ENCODE peak calls at places on chromosomes 12 and 14, in six cellular contexts. A, N, Y, R, U and V are unnamed samples.

GRCh38 chr12:10968765-10969456 is 17.8 kb downstream of the TAS2R50 start:
- DNase-seq in A (peak), N (peak), Y (no peak), R (no peak), U (no peak), V (no peak)

GRCh38 chr12:110717037-110717436 is 25.7 kb downstream of the PPP1CC start:
- DNase-seq in A (no peak), N (no peak), Y (no peak), R (no peak), U (no peak), V (no peak)

GRCh38 chr12:84922721-84923120 is 10.1 kb upstream of the SLC6A15 start:
- DNase-seq in A (no peak), N (no peak), Y (no peak), R (no peak), U (no peak), V (no peak)

GRCh38 chr14:100607611-100607956 is 20.4 kb upstream of the BEGAIN start:
- DNase-seq in A (no peak), N (no peak), Y (no peak), R (no peak), U (no peak), V (no peak)

GRCh38 chr14:102630405-102630804 is 38.0 kb downstream of the RCOR1 start:
- DNase-seq in A (no peak), N (no peak), Y (no peak), R (no peak), U (no peak), V (no peak)

GRCh38 chr12:56205445-56205844 is 16.2 kb upstream of the SMARCC2 start:
- DNase-seq in A (no peak), N (no peak), Y (no peak), R (no peak), U (no peak), V (no peak)

GRCh38 chr14:82724296-82724695 is 1190.6 kb upstream of the SEL1L start:
- DNase-seq in A (no peak), N (no peak), Y (no peak), R (no peak), U (no peak), V (no peak)

GRCh38 chr12:129552996-129553750 is 350.7 kb downstream of the TMEM132D start:
- DNase-seq in A (no peak), N (peak), Y (no peak), R (no peak), U (no peak), V (no peak)

GRCh38 chr12:128180166-128180565 is 86.8 kb upstream of the TMEM132C start:
- DNase-seq in A (no peak), N (no peak), Y (no peak), R (no peak), U (no peak), V (no peak)

GRCh38 chr14:100676089-100676685 is 50.5 kb upstream of the DLK1 start:
- DNase-seq in A (no peak), N (no peak), Y (no peak), R (no peak), U (peak), V (no peak)

GRCh38 chr12:53292441-53292840 is 2.9 kb upstream of the PFDN5 start:
- DNase-seq in A (no peak), N (no peak), Y (no peak), R (no peak), U (no peak), V (no peak)

GRCh38 chr14:99604766-99605298 is 825 bp upstream of the CCDC85C start:
- DNase-seq in A (no peak), N (no peak), Y (no peak), R (peak), U (no peak), V (no peak)

GRCh38 chr12:104680506-104680905 is 223.8 kb downstream of the CHST11 start:
- DNase-seq in A (no peak), N (no peak), Y (no peak), R (no peak), U (no peak), V (no peak)

GRCh38 chr14:40417777-40418401 is 985.7 kb upstream of the FBXO33 start:
- DNase-seq in A (no peak), N (no peak), Y (no peak), R (peak), U (no peak), V (no peak)

GRCh38 chr12:44837114-44837800 is 38.9 kb downstream of the NELL2 start:
- DNase-seq in A (no peak), N (no peak), Y (no peak), R (no peak), U (no peak), V (no peak)

GRCh38 chr14:71754422-71755095 is 177.7 kb upstream of the RGS6 start:
- DNase-seq in A (no peak), N (no peak), Y (no peak), R (no peak), U (no peak), V (no peak)

GRCh38 chr12:96056646-96057455 is 21.5 kb upstream of the LTA4H start:
- DNase-seq in A (no peak), N (no peak), Y (no peak), R (no peak), U (no peak), V (no peak)

GRCh38 chr12:90023207-90023870 is 314.7 kb upstream of the ATP2B1 start:
- DNase-seq in A (no peak), N (no peak), Y (no peak), R (no peak), U (no peak), V (no peak)

GRCh38 chr14:31205681-31206535 is 1.7 kb downstream of the HECTD1 start:
- DNase-seq in A (no peak), N (peak), Y (no peak), R (no peak), U (no peak), V (no peak)

GRCh38 chr14:58299665-58300202 is 1.4 kb downstream of the ARID4A start:
- DNase-seq in A (no peak), N (no peak), Y (no peak), R (peak), U (peak), V (no peak)

GRCh38 chr12:57216931-57217871 is 607 bp downstream of the NXPH4 start:
- DNase-seq in A (no peak), N (no peak), Y (no peak), R (peak), U (no peak), V (no peak)

GRCh38 chr14:103628684-103629502 is at the start of gene KLC1:
- DNase-seq in A (peak), N (no peak), Y (no peak), R (peak), U (peak), V (no peak)

GRCh38 chr14:89503458-89503996 is 86.5 kb upstream of the FOXN3 start:
- DNase-seq in A (no peak), N (no peak), Y (no peak), R (no peak), U (no peak), V (no peak)

GRCh38 chr14:103879570-103880333 is 32.4 kb upstream of the PPP1R13B start:
- DNase-seq in A (peak), N (no peak), Y (no peak), R (no peak), U (peak), V (no peak)

GRCh38 chr14:94770251-94770749 is 387 bp upstream of the GSC start:
- DNase-seq in A (no peak), N (no peak), Y (no peak), R (no peak), U (no peak), V (no peak)

GRCh38 chr14:95918466-95918865 is 41.8 kb downstream of the TUNAR start:
- DNase-seq in A (no peak), N (no peak), Y (no peak), R (no peak), U (no peak), V (no peak)

GRCh38 chr12:79547735-79548347 is 142.9 kb downstream of the PAWR start:
- DNase-seq in A (peak), N (peak), Y (peak), R (no peak), U (peak), V (no peak)

GRCh38 chr14:56708704-56709103 is 101.6 kb downstream of the OTX2 start:
- DNase-seq in A (no peak), N (no peak), Y (no peak), R (no peak), U (no peak), V (no peak)

GRCh38 chr14:28461379-28461778 is 305.2 kb upstream of the FOXG1 start:
- DNase-seq in A (no peak), N (no peak), Y (no peak), R (no peak), U (no peak), V (no peak)

GRCh38 chr14:94685681-94686485 is 73.7 kb downstream of the SERPINA3 start:
- DNase-seq in A (no peak), N (no peak), Y (no peak), R (no peak), U (no peak), V (no peak)

GRCh38 chr12:117967043-117967442 is 1.7 kb downstream of the KSR2 start:
- DNase-seq in A (no peak), N (no peak), Y (no peak), R (no peak), U (no peak), V (no peak)

GRCh38 chr12:93760275-93760875 is 83.2 kb downstream of the CRADD start:
- DNase-seq in A (no peak), N (no peak), Y (no peak), R (no peak), U (no peak), V (no peak)
- TF ChIP-seq CTCF in A (no peak), N (no peak), Y (no peak), R (no peak), U (no peak), V (no peak)

GRCh38 chr14:35807131-35807961 is 1.7 kb downstream of the RALGAPA1 start:
- DNase-seq in A (no peak), N (no peak), Y (no peak), R (no peak), U (no peak), V (no peak)

GRCh38 chr14:35806006-35806907 is 2.8 kb downstream of the RALGAPA1 start:
- DNase-seq in A (no peak), N (no peak), Y (no peak), R (no peak), U (no peak), V (no peak)

GRCh38 chr14:35810963-35811362 is 1.9 kb upstream of the RALGAPA1 start:
- DNase-seq in A (no peak), N (no peak), Y (no peak), R (no peak), U (no peak), V (no peak)

GRCh38 chr14:35808076-35808657 is 928 bp downstream of the RALGAPA1 start:
- DNase-seq in A (peak), N (no peak), Y (no peak), R (no peak), U (peak), V (no peak)

GRCh38 chr14:35809597-35809996 is 502 bp upstream of the RALGAPA1 start:
- DNase-seq in A (no peak), N (no peak), Y (no peak), R (no peak), U (no peak), V (no peak)
- H3K4me3 ChIP-seq in A (peak), N (no peak), Y (no peak), R (peak), U (no peak), V (no peak)

GRCh38 chr12:124998705-124999104 is 5.3 kb downstream of the BRI3BP start:
- DNase-seq in A (no peak), N (no peak), Y (no peak), R (no peak), U (no peak), V (no peak)

GRCh38 chr12:124995200-124995961 is 1.9 kb downstream of the BRI3BP start:
- DNase-seq in A (no peak), N (no peak), Y (peak), R (no peak), U (peak), V (no peak)

GRCh38 chr12:124993568-124994434 is at the start of gene BRI3BP:
- DNase-seq in A (no peak), N (peak), Y (no peak), R (peak), U (peak), V (no peak)

GRCh38 chr12:124994435-124994975 is 1.1 kb downstream of the BRI3BP start:
- DNase-seq in A (no peak), N (no peak), Y (no peak), R (no peak), U (peak), V (no peak)

GRCh38 chr12:124992874-124993567 is 424 bp upstream of the BRI3BP start:
- DNase-seq in A (no peak), N (peak), Y (peak), R (no peak), U (peak), V (peak)
- TF ChIP-seq CTCF in A (no peak), N (peak), Y (peak), R (peak), U (peak), V (peak)

GRCh38 chr14:22887260-22887989 is 4.4 kb downstream of the REM2 start:
- DNase-seq in A (peak), N (peak), Y (peak), R (no peak), U (peak), V (no peak)
- H3K4me3 ChIP-seq in A (peak), N (peak), Y (peak), R (peak), U (peak), V (peak)

DNA sequence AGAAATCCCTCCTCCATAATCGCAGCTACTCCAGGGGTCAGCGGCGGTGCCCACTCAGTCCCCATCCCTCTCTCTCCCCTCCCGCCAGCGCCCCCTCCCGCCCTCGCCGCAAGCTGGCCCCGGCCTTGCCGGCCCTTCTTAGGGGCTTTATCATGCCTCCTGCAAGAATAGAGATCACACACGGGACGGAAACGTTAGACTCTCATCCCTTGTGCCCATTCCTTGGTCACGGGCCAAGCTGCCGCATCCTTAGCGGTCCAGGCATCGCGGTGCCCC is 681 bp upstream of the COX14 start:
- DNase-seq in A (no peak), N (no peak), Y (no peak), R (no peak), U (no peak), V (no peak)
- TF ChIP-seq CTCF in A (no peak), N (no peak), Y (no peak), R (no peak), U (no peak), V (no peak)

GRCh38 chr12:25194211-25194610 is 749 bp downstream of the DNAI7 start:
- DNase-seq in A (no peak), N (no peak), Y (no peak), R (no peak), U (no peak), V (no peak)

GRCh38 chr12:25189656-25190055 is 5.3 kb downstream of the DNAI7 start:
- DNase-seq in A (no peak), N (no peak), Y (no peak), R (no peak), U (no peak), V (no peak)

GRCh38 chr12:25195056-25195971 is at the start of the genes DNAI7 and ETFRF1:
- DNase-seq in A (peak), N (peak), Y (peak), R (peak), U (peak), V (peak)

GRCh38 chr12:25197608-25198007 is 2.6 kb downstream of the ETFRF1 start:
- DNase-seq in A (no peak), N (no peak), Y (no peak), R (no peak), U (no peak), V (no peak)

DNA sequence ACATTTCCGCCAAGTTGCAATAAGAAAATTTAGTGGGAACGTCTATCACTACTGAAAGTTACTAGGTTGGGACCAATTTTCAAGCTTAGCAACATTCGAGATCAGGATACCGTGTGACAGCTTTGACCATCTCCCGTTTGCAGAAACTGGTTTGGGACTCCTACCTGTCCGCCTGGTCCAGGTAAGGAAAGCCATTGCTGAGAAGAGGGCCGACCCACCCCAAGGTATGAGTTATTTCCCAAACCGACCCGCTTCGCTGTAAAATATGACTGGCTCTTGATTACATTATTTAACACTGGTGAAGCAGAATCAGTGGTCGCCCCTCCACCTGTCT is 271 bp downstream of the DNAI7 start:
- DNase-seq in A (no peak), N (no peak), Y (no peak), R (no peak), U (no peak), V (no peak)
- H3K4me3 ChIP-seq in A (peak), N (peak), Y (peak), R (peak), U (peak), V (peak)

GRCh38 chr12:3628629-3629028 is 124.3 kb downstream of the CRACR2A start:
- DNase-seq in A (no peak), N (no peak), Y (no peak), R (no peak), U (no peak), V (no peak)
- TF ChIP-seq CTCF in A (no peak), N (no peak), Y (no peak), R (no peak), U (no peak), V (no peak)

DNA sequence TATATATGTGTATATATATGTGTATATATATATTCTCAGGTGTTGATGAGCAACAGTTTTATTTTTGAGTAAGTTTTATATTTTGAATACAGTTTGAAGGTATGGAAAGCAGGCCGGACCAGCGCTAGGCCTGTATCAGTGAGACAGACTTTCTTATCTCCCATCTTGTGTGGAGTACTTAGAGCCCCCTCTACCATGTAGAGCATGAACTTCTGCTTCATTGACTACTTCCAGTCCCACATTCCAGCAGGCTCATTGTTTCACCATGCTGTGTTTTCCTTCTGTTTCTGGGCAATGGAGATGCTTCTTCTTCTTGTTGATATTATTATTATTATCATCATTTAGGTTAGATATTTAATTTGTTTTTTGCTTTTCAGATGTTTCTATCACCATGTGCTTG is 76.4 kb downstream of the SLC16A7 start:
- DNase-seq in A (no peak), N (no peak), Y (no peak), R (no peak), U (no peak), V (no peak)
- H3K4me3 ChIP-seq in A (no peak), N (no peak), Y (no peak), R (no peak), U (no peak), V (no peak)